ENCODE peak calls at places on chromosome 22, in eight cellular contexts. P is stimulated activated CD4-positive, alpha-beta T cell treated with anti-CD3 and anti-CD28 coated beads, Interleukin-4, amount 100 ng/mL, for 48 hours; Q is PC-9; V is activated CD4-positive, alpha-beta T cell treated with anti-CD3 and anti-CD28 coated beads, Interleukin-2, amount 50 U/mL, for 1 hour; F is NCI-H2081; K is T follicular helper cell; X is T-helper 9 cell; B is suprapubic skin. C is an unnamed sample.

GRCh38 chr22:27510024-27510423 is 291.5 kb downstream of the MN1 start:
- DNase-seq in P (no peak), Q (no peak), V (no peak), F (no peak), K (no peak), X (no peak), B (no peak), C (no peak)

GRCh38 chr22:39745789-39746188 is 147.8 kb downstream of the ENTHD1 start:
- DNase-seq in P (no peak), Q (no peak), V (no peak), F (no peak), K (no peak), X (no peak), B (no peak), C (no peak)

GRCh38 chr22:23074451-23074850 is 4.1 kb downstream of the GNAZ start:
- DNase-seq in P (no peak), Q (no peak), V (no peak), F (no peak), K (no peak), X (no peak), B (no peak), C (no peak)

GRCh38 chr22:37806409-37807338 is 1.1 kb upstream of the GCAT start:
- DNase-seq in P (no peak), Q (peak; percentile 20), V (no peak), F (no peak), K (no peak), X (no peak), B (no peak), C (no peak)

GRCh38 chr22:39239561-39240423 is 5.0 kb downstream of the PDGFB start:
- DNase-seq in P (no peak), Q (peak; percentile 94), V (peak; percentile 58), F (peak; percentile 77), K (no peak), X (no peak), B (no peak), C (peak; percentile 69)

GRCh38 chr22:33579448-33580093 is 340.7 kb downstream of the LARGE1 start:
- DNase-seq in P (peak; percentile 32), Q (peak; percentile 53), V (peak; percentile 2), F (no peak), K (no peak), X (no peak), B (peak; percentile 79), C (peak; percentile 24)

GRCh38 chr22:29315286-29316195 is at the start of gene RASL10A:
- DNase-seq in P (no peak), Q (no peak), V (no peak), F (peak; percentile 11), K (no peak), X (no peak), B (no peak), C (no peak)

GRCh38 chr22:41909290-41910049 is 5.4 kb downstream of the SHISA8 start:
- DNase-seq in P (no peak), Q (no peak), V (no peak), F (no peak), K (no peak), X (no peak), B (no peak), C (no peak)

GRCh38 chr22:29385748-29386147 is 2.6 kb downstream of the AP1B1 start:
- DNase-seq in P (no peak), Q (no peak), V (no peak), F (no peak), K (no peak), X (no peak), B (no peak), C (no peak)

GRCh38 chr22:50691521-50691920 is 18.9 kb downstream of the SHANK3 start:
- DNase-seq in P (no peak), Q (peak; percentile 33), V (peak; percentile 25), F (no peak), K (peak; percentile 19), X (no peak), B (no peak), C (no peak)

GRCh38 chr22:20400606-20401375 is 6.8 kb downstream of the ZNF74 start:
- DNase-seq in P (no peak), Q (no peak), V (no peak), F (no peak), K (no peak), X (no peak), B (peak; percentile 67), C (no peak)

GRCh38 chr22:19959043-19959586 is 17.5 kb upstream of the TXNRD2 start:
- DNase-seq in P (no peak), Q (peak; percentile 73), V (no peak), F (no peak), K (no peak), X (no peak), B (peak; percentile 90), C (no peak)

GRCh38 chr22:39727541-39727940 is 157.0 kb downstream of the CACNA1I start:
- DNase-seq in P (no peak), Q (no peak), V (no peak), F (no peak), K (no peak), X (no peak), B (peak; percentile 63), C (no peak)

GRCh38 chr22:30310881-30311771 is 15.6 kb downstream of the TBC1D10A start:
- DNase-seq in P (no peak), Q (peak; percentile 68), V (no peak), F (no peak), K (no peak), X (no peak), B (no peak), C (peak; percentile 66)

GRCh38 chr22:39959640-39960447 is at the start of gene TMA7B:
- DNase-seq in P (no peak), Q (peak; percentile 30), V (peak; percentile 34), F (peak; percentile 21), K (peak; percentile 18), X (peak; percentile 19), B (no peak), C (no peak)

GRCh38 chr22:45664136-45664646 is 7.4 kb upstream of the ATXN10 start:
- DNase-seq in P (no peak), Q (no peak), V (no peak), F (no peak), K (no peak), X (no peak), B (no peak), C (no peak)

GRCh38 chr22:43636086-43636485 is 176.0 kb downstream of the EFCAB6 start:
- DNase-seq in P (no peak), Q (no peak), V (no peak), F (no peak), K (no peak), X (no peak), B (no peak), C (no peak)

GRCh38 chr22:39194098-39194497 is 41.6 kb upstream of the CBX7 start:
- DNase-seq in P (no peak), Q (no peak), V (no peak), F (no peak), K (no peak), X (no peak), B (no peak), C (no peak)

GRCh38 chr22:50060441-50061140 is 2.5 kb upstream of the TTLL8 start:
- DNase-seq in P (no peak), Q (peak; percentile 16), V (no peak), F (no peak), K (no peak), X (no peak), B (no peak), C (no peak)

GRCh38 chr22:30685178-30685577 is 9.5 kb upstream of the OSBP2 start:
- DNase-seq in P (no peak), Q (no peak), V (no peak), F (no peak), K (no peak), X (no peak), B (no peak), C (no peak)

GRCh38 chr22:44307509-44308169 is 5.1 kb downstream of the SHISAL1 start:
- DNase-seq in P (no peak), Q (no peak), V (no peak), F (no peak), K (no peak), X (no peak), B (no peak), C (no peak)

GRCh38 chr22:29635734-29636357 is 32.4 kb downstream of the NF2 start:
- DNase-seq in P (no peak), Q (no peak), V (no peak), F (peak; percentile 48), K (no peak), X (no peak), B (no peak), C (no peak)

GRCh38 chr22:46931881-46932280 is 169.4 kb downstream of the TBC1D22A start:
- DNase-seq in P (no peak), Q (no peak), V (no peak), F (no peak), K (no peak), X (no peak), B (peak; percentile 26), C (no peak)

GRCh38 chr22:35991168-35991567 is 37.5 kb downstream of the RBFOX2 start:
- DNase-seq in P (no peak), Q (no peak), V (no peak), F (no peak), K (no peak), X (no peak), B (no peak), C (no peak)

GRCh38 chr22:50150161-50151129 is 20.1 kb upstream of the PANX2 start:
- DNase-seq in P (no peak), Q (no peak), V (no peak), F (no peak), K (no peak), X (no peak), B (peak; percentile 76), C (no peak)

C was measured in NCI-H2029 treated with DMSO at 0.1 percent for 48 hours.